ENCODE peak calls at places on chromosomes 7 and 10, in seven cellular contexts. One of them, this sample, is unnamed.
A peak's percentile ranks its signal among the peaks of the same experiment; 100 is the strongest.

GRCh38 chr7:2621061-2621828 is 10.5 kb upstream of the TTYH3 start:
- DNase-seq in GM12892: no peak
- DNase-seq in HepG2: no peak
- DNase-seq in SK-N-SH: no peak
- DNase-seq in K562: peak; percentile 42
- DNase-seq in H1: peak; percentile 70
- DNase-seq in GM12878: no peak
- DNase-seq in this sample: no peak

GRCh38 chr7:83648464-83649241 is at the start of gene SEMA3E:
- DNase-seq in GM12892: no peak
- DNase-seq in HepG2: no peak
- DNase-seq in SK-N-SH: no peak
- DNase-seq in K562: no peak
- DNase-seq in H1: peak; percentile 54
- DNase-seq in GM12878: no peak
- DNase-seq in this sample: no peak

GRCh38 chr10:92839191-92840085 is 8.9 kb upstream of the EXOC6 start:
- DNase-seq in GM12892: no peak
- DNase-seq in HepG2: peak; percentile 34
- DNase-seq in SK-N-SH: peak; percentile 63
- DNase-seq in K562: peak; percentile 66
- DNase-seq in H1: peak; percentile 95
- DNase-seq in GM12878: no peak
- DNase-seq in this sample: peak; percentile 23

GRCh38 chr10:96344178-96344577 is 14.6 kb downstream of the OPALIN start:
- DNase-seq in GM12892: no peak
- DNase-seq in HepG2: no peak
- DNase-seq in SK-N-SH: no peak
- DNase-seq in K562: no peak
- DNase-seq in H1: no peak
- DNase-seq in GM12878: no peak
- DNase-seq in this sample: no peak

GRCh38 chr10:49254556-49255318 is 44.2 kb upstream of the C10orf71 start:
- DNase-seq in GM12892: no peak
- DNase-seq in HepG2: no peak
- DNase-seq in SK-N-SH: no peak
- DNase-seq in K562: no peak
- DNase-seq in H1: no peak
- DNase-seq in GM12878: no peak
- DNase-seq in this sample: no peak

GRCh38 chr10:77156406-77156879 is 481.2 kb downstream of the KCNMA1 start:
- DNase-seq in GM12892: no peak
- DNase-seq in HepG2: no peak
- DNase-seq in SK-N-SH: no peak
- DNase-seq in K562: no peak
- DNase-seq in H1: no peak
- DNase-seq in GM12878: no peak
- DNase-seq in this sample: no peak

GRCh38 chr10:30705625-30706149 is 76.1 kb upstream of the LYZL2 start:
- DNase-seq in GM12892: no peak
- DNase-seq in HepG2: no peak
- DNase-seq in SK-N-SH: peak; percentile 15
- DNase-seq in K562: no peak
- DNase-seq in H1: no peak
- DNase-seq in GM12878: peak; percentile 25
- DNase-seq in this sample: no peak

GRCh38 chr7:101162551-101163280 is 2.7 kb downstream of the VGF start:
- DNase-seq in GM12892: no peak
- DNase-seq in HepG2: no peak
- DNase-seq in SK-N-SH: peak; percentile 88
- DNase-seq in K562: peak; percentile 83
- DNase-seq in H1: peak; percentile 85
- DNase-seq in GM12878: no peak
- DNase-seq in this sample: no peak

GRCh38 chr7:48130658-48131108 is 40.6 kb upstream of the ABCA13 start:
- DNase-seq in GM12892: no peak
- DNase-seq in HepG2: no peak
- DNase-seq in SK-N-SH: no peak
- DNase-seq in K562: no peak
- DNase-seq in H1: no peak
- DNase-seq in GM12878: no peak
- DNase-seq in this sample: no peak

GRCh38 chr10:73648252-73648651 is 7.0 kb upstream of the MYOZ1 start:
- DNase-seq in GM12892: no peak
- DNase-seq in HepG2: no peak
- DNase-seq in SK-N-SH: peak; percentile 70
- DNase-seq in K562: no peak
- DNase-seq in H1: no peak
- DNase-seq in GM12878: no peak
- DNase-seq in this sample: no peak

GRCh38 chr10:57716884-57717283 is 550.8 kb downstream of the IPMK start:
- DNase-seq in GM12892: no peak
- DNase-seq in HepG2: no peak
- DNase-seq in SK-N-SH: no peak
- DNase-seq in K562: no peak
- DNase-seq in H1: no peak
- DNase-seq in GM12878: no peak
- DNase-seq in this sample: no peak

GRCh38 chr10:128557149-128557548 is 430.9 kb upstream of the MKI67 start:
- DNase-seq in GM12892: no peak
- DNase-seq in HepG2: no peak
- DNase-seq in SK-N-SH: no peak
- DNase-seq in K562: no peak
- DNase-seq in H1: no peak
- DNase-seq in GM12878: no peak
- DNase-seq in this sample: no peak

GRCh38 chr7:151724250-151724915 is 152.5 kb downstream of the PRKAG2 start:
- DNase-seq in GM12892: no peak
- DNase-seq in HepG2: no peak
- DNase-seq in SK-N-SH: no peak
- DNase-seq in K562: no peak
- DNase-seq in H1: no peak
- DNase-seq in GM12878: no peak
- DNase-seq in this sample: no peak

GRCh38 chr7:39465055-39465929 is 100.9 kb upstream of the YAE1 start:
- DNase-seq in GM12892: peak; percentile 3
- DNase-seq in HepG2: peak; percentile 62
- DNase-seq in SK-N-SH: peak; percentile 63
- DNase-seq in K562: peak; percentile 52
- DNase-seq in H1: peak; percentile 54
- DNase-seq in GM12878: peak; percentile 17
- DNase-seq in this sample: peak; percentile 28

GRCh38 chr10:132515811-132516726 is 21.5 kb upstream of the INPP5A start:
- DNase-seq in GM12892: no peak
- DNase-seq in HepG2: no peak
- DNase-seq in SK-N-SH: no peak
- DNase-seq in K562: no peak
- DNase-seq in H1: no peak
- DNase-seq in GM12878: no peak
- DNase-seq in this sample: no peak

GRCh38 chr7:2757361-2757903 is 69.4 kb downstream of the AMZ1 start:
- DNase-seq in GM12892: no peak
- DNase-seq in HepG2: no peak
- DNase-seq in SK-N-SH: peak; percentile 61
- DNase-seq in K562: no peak
- DNase-seq in H1: peak; percentile 30
- DNase-seq in GM12878: no peak
- DNase-seq in this sample: no peak

DNA sequence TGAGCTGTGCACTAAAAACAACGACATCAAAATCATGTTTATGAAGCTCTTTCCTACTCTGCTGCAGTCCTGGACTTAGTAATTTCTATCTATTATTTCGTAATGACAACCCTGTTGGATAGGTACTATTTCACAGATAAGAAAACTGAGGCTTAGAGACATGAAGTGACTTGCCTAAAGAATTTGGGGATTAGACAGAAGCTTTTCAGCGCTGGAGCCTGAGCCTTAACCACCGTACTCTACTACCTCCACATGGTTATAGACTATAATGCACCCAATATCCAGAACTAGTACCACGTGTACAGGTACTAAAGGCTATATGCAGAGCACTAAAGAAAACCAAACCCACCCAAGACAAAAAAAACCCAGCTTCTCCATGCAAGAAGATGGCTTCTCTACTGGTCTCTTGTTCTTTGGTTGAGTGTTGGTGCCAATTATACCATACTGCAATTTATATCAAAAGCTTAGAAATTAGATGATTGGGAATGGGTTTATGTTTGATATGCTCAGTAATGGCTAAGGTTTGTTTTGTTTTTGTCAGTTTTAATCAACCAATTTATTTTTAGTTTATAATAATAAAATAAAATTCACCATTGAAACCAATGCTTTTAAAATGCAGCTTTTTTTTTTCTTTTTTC is 6.5 kb upstream of the SNX10 start:
- DNase-seq in GM12892: no peak
- DNase-seq in HepG2: peak; percentile 46
- DNase-seq in SK-N-SH: peak; percentile 42
- DNase-seq in K562: peak; percentile 42
- DNase-seq in H1: no peak
- DNase-seq in GM12878: no peak
- DNase-seq in this sample: no peak
- TF ChIP-seq TAF1 in GM12892: no peak
- TF ChIP-seq TAF1 in HepG2: no peak
- TF ChIP-seq TAF1 in SK-N-SH: no peak
- TF ChIP-seq TAF1 in K562: no peak
- TF ChIP-seq TAF1 in H1: no peak
- TF ChIP-seq TAF1 in GM12878: no peak
- TF ChIP-seq TAF1 in this sample: no peak

GRCh38 chr10:119055472-119055871 is 25.1 kb downstream of the EIF3A start:
- DNase-seq in GM12892: no peak
- DNase-seq in HepG2: no peak
- DNase-seq in SK-N-SH: no peak
- DNase-seq in K562: no peak
- DNase-seq in H1: no peak
- DNase-seq in GM12878: no peak
- DNase-seq in this sample: no peak
- TF ChIP-seq TAF1 in GM12892: no peak
- TF ChIP-seq TAF1 in HepG2: no peak
- TF ChIP-seq TAF1 in SK-N-SH: no peak
- TF ChIP-seq TAF1 in K562: no peak
- TF ChIP-seq TAF1 in H1: no peak
- TF ChIP-seq TAF1 in GM12878: no peak
- TF ChIP-seq TAF1 in this sample: no peak

DNA sequence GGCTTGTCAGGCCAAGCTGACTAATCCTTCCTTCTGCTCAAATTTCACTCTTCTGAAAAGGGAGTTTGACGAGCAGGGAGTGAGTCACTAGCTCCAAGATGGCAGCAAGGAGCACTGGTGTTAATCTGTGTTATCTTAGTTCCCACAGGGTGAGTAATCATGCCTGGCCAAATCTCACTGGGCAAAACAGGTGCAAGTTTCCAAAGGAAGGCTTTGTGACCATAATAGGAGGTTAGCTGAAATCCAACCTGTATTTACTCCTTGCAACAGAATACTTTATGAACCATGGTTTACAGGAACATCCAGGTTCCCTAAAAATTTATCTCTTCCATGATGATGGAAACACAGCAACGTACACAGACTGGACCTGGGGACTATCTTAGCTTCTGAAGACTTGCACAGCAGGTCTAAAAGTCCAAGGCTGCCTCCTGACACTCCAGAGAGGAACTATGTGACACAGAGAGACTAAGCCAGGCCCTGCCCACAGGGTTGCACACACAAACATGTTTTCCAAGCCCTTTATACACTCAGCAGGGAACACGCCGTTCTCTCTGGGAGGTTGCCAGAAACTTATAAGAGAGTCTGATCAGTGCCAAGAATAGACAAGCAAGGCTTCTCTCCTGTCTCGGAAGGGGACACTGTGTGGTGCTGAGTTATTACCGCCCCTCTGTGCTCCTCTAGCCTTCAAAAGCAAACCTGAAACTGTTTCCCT is 46.3 kb downstream of the PDK4 start:
- DNase-seq in GM12892: no peak
- DNase-seq in HepG2: no peak
- DNase-seq in SK-N-SH: no peak
- DNase-seq in K562: no peak
- DNase-seq in H1: no peak
- DNase-seq in GM12878: no peak
- DNase-seq in this sample: no peak
- TF ChIP-seq TAF1 in GM12892: no peak
- TF ChIP-seq TAF1 in HepG2: no peak
- TF ChIP-seq TAF1 in SK-N-SH: peak; percentile 30
- TF ChIP-seq TAF1 in K562: no peak
- TF ChIP-seq TAF1 in H1: no peak
- TF ChIP-seq TAF1 in GM12878: no peak
- TF ChIP-seq TAF1 in this sample: no peak

GRCh38 chr7:99033765-99034164 is 110.1 kb downstream of the SMURF1 start:
- DNase-seq in GM12892: no peak
- DNase-seq in HepG2: no peak
- DNase-seq in SK-N-SH: no peak
- DNase-seq in K562: no peak
- DNase-seq in H1: no peak
- DNase-seq in GM12878: no peak
- DNase-seq in this sample: no peak

GRCh38 chr7:99036531-99037175 is 107.3 kb downstream of the SMURF1 start:
- DNase-seq in GM12892: no peak
- DNase-seq in HepG2: peak; percentile 32
- DNase-seq in SK-N-SH: peak; percentile 68
- DNase-seq in K562: peak; percentile 45
- DNase-seq in H1: peak; percentile 84
- DNase-seq in GM12878: no peak
- DNase-seq in this sample: no peak

GRCh38 chr7:99034932-99035722 is 108.8 kb downstream of the SMURF1 start:
- DNase-seq in GM12892: no peak
- DNase-seq in HepG2: no peak
- DNase-seq in SK-N-SH: no peak
- DNase-seq in K562: no peak
- DNase-seq in H1: no peak
- DNase-seq in GM12878: no peak
- DNase-seq in this sample: no peak

GRCh38 chr7:99037327-99037940 is 106.5 kb downstream of the SMURF1 start:
- DNase-seq in GM12892: no peak
- DNase-seq in HepG2: no peak
- DNase-seq in SK-N-SH: no peak
- DNase-seq in K562: no peak
- DNase-seq in H1: peak; percentile 41
- DNase-seq in GM12878: no peak
- DNase-seq in this sample: no peak

DNA sequence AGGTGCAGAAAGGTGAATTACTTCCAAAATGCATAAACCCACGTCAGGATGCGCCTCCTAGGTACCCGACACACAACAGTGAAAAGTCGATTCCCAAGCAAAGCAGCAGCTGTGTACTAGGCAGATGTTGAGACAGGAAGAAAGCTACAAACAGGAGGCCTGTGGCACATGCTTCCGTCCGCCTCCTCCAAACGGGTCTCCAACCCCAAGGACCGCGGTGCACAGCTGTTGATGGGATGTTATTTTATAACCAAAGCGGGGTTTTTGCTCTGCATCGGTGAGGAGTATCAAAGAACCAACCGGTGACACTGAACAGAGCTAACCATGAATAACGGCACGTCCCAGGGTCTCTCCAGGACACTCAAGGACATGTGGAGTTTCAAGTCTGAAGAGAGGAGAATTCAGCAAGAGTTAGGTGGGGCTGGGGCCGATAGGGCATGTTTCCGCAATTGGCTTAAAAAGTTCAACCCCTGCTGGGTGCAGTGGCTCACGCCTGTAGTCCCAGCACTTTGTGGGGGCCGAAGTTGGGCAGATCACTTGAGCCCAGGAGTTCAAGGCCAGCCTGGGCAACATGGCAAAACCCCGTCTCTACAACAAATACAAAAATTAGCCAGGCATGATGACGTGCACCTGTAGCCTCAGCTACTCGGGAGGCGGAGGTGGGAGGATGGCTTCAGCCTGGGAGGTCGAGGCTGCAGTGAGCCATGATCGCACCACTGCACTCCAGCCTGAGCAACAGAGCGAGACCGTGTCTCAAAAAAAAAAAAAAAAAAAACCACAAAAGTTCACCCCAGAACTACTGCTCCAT is 108.0 kb downstream of the SMURF1 start:
- DNase-seq in GM12892: no peak
- DNase-seq in HepG2: no peak
- DNase-seq in SK-N-SH: no peak
- DNase-seq in K562: no peak
- DNase-seq in H1: no peak
- DNase-seq in GM12878: no peak
- DNase-seq in this sample: no peak
- TF ChIP-seq TAF1 in GM12892: no peak
- TF ChIP-seq TAF1 in HepG2: no peak
- TF ChIP-seq TAF1 in SK-N-SH: no peak
- TF ChIP-seq TAF1 in K562: no peak
- TF ChIP-seq TAF1 in H1: no peak
- TF ChIP-seq TAF1 in GM12878: no peak
- TF ChIP-seq TAF1 in this sample: no peak

This sample was measured in GM12891.